ENCODE peak calls at places on chromosomes 5 and 9, in nine cellular contexts. S, A, V, I, H, E, N, W and G are unnamed samples.

GRCh38 chr9:100601216-100601615 is 23.3 kb downstream of the CAVIN4 start:
- DNase-seq in S (no peak), A (peak; percentile 80), V (peak; percentile 25), I (no peak), H (no peak), E (no peak), N (peak; percentile 62), W (no peak), G (no peak)

GRCh38 chr5:178386532-178386931 is 153.9 kb upstream of the PHYKPL start:
- DNase-seq in S (no peak), A (no peak), V (no peak), I (no peak), H (no peak), E (no peak), N (no peak), W (no peak), G (no peak)

GRCh38 chr5:123701511-123702200 is 189.7 kb downstream of the CSNK1G3 start:
- DNase-seq in S (no peak), A (no peak), V (no peak), I (no peak), H (no peak), E (no peak), N (no peak), W (no peak), G (no peak)

GRCh38 chr9:20623021-20623747 is 885 bp upstream of the MLLT3 start:
- DNase-seq in S (no peak), A (peak; percentile 57), V (peak; percentile 19), I (peak; percentile 30), H (no peak), E (peak; percentile 46), N (peak; percentile 34), W (peak; percentile 52), G (peak; percentile 54)

GRCh38 chr5:107868994-107869393 is 198.3 kb upstream of the EFNA5 start:
- DNase-seq in S (no peak), A (no peak), V (no peak), I (no peak), H (no peak), E (no peak), N (no peak), W (no peak), G (no peak)

GRCh38 chr9:133539434-133539833 is 4.9 kb downstream of the ADAMTSL2 start:
- DNase-seq in S (no peak), A (no peak), V (peak; percentile 72), I (no peak), H (no peak), E (no peak), N (no peak), W (no peak), G (no peak)

GRCh38 chr9:125436613-125437443 is 175.2 kb downstream of the GAPVD1 start:
- DNase-seq in S (no peak), A (no peak), V (no peak), I (no peak), H (no peak), E (no peak), N (no peak), W (no peak), G (no peak)

GRCh38 chr5:10536931-10537579 is 26.8 kb upstream of the ANKRD33B start:
- DNase-seq in S (no peak), A (peak; percentile 60), V (no peak), I (no peak), H (no peak), E (no peak), N (no peak), W (no peak), G (no peak)

GRCh38 chr5:2003690-2004365 is 121.1 kb upstream of the IRX4 start:
- DNase-seq in S (no peak), A (no peak), V (no peak), I (no peak), H (no peak), E (no peak), N (no peak), W (no peak), G (no peak)

GRCh38 chr5:169742773-169743296 is 105.8 kb downstream of the DOCK2 start:
- DNase-seq in S (peak; percentile 74), A (no peak), V (peak; percentile 11), I (no peak), H (no peak), E (no peak), N (no peak), W (peak; percentile 48), G (no peak)

GRCh38 chr9:133144142-133144886 is 19.4 kb downstream of the GBGT1 start:
- DNase-seq in S (no peak), A (peak; percentile 89), V (peak; percentile 70), I (peak; percentile 90), H (no peak), E (peak; percentile 96), N (peak; percentile 91), W (peak; percentile 76), G (peak; percentile 89)

GRCh38 chr9:84445737-84446136 is 105.2 kb upstream of the SLC28A3 start:
- DNase-seq in S (no peak), A (no peak), V (no peak), I (no peak), H (no peak), E (no peak), N (no peak), W (no peak), G (no peak)

GRCh38 chr9:113774968-113775367 is 101.1 kb upstream of the ZNF618 start:
- DNase-seq in S (no peak), A (no peak), V (no peak), I (no peak), H (no peak), E (no peak), N (no peak), W (no peak), G (no peak)

GRCh38 chr9:84371737-84372136 is 31.2 kb upstream of the SLC28A3 start:
- DNase-seq in S (peak; percentile 91), A (no peak), V (no peak), I (no peak), H (peak; percentile 76), E (no peak), N (peak; percentile 76), W (no peak), G (no peak)

GRCh38 chr5:39446231-39446630 is 21.5 kb upstream of the DAB2 start:
- DNase-seq in S (no peak), A (no peak), V (no peak), I (no peak), H (no peak), E (no peak), N (no peak), W (no peak), G (no peak)

GRCh38 chr5:177327539-177328522 is 16.1 kb upstream of the MXD3 start:
- DNase-seq in S (no peak), A (no peak), V (peak; percentile 62), I (no peak), H (no peak), E (no peak), N (peak; percentile 29), W (no peak), G (peak; percentile 70)

GRCh38 chr5:136047858-136048257 is 19.1 kb downstream of the TGFBI start:
- DNase-seq in S (no peak), A (no peak), V (no peak), I (no peak), H (no peak), E (no peak), N (no peak), W (no peak), G (peak; percentile 64)

GRCh38 chr5:177116631-177117373 is 16.8 kb upstream of the NSD1 start:
- DNase-seq in S (peak; percentile 56), A (no peak), V (peak; percentile 91), I (peak; percentile 74), H (peak; percentile 61), E (peak; percentile 75), N (peak; percentile 86), W (peak; percentile 91), G (peak; percentile 95)

GRCh38 chr5:133130387-133131118 is 78.7 kb downstream of the HSPA4 start:
- DNase-seq in S (no peak), A (no peak), V (no peak), I (no peak), H (no peak), E (no peak), N (peak; percentile 64), W (no peak), G (no peak)

GRCh38 chr9:134296301-134297081 is 29.8 kb upstream of the RXRA start:
- DNase-seq in S (no peak), A (no peak), V (no peak), I (no peak), H (no peak), E (no peak), N (no peak), W (no peak), G (peak; percentile 32)